ENCODE peak calls at places on chromosome 3, in five cellular contexts. F, Q, R, A and M are unnamed samples. For H3K9me3, the result is how much of the 10 kb centered on the place peaks cover.

GRCh38 chr3:102054543-102054942 is 205.2 kb downstream of the NFKBIZ start:
- DNase-seq in F (no peak), Q (no peak), R (no peak), A (no peak), M (no peak)

GRCh38 chr3:153252963-153253362 is 90.9 kb downstream of the RAP2B start:
- DNase-seq in F (peak), Q (peak), R (no peak), A (peak), M (no peak)

GRCh38 chr3:102059145-102059943 is 210.0 kb downstream of the NFKBIZ start:
- DNase-seq in F (no peak), Q (no peak), R (no peak), A (no peak), M (no peak)

GRCh38 chr3:44420676-44421075 is 56.8 kb downstream of the ZNF445 start:
- DNase-seq in F (no peak), Q (no peak), R (no peak), A (no peak), M (no peak)

GRCh38 chr3:71142440-71143161 is 440.9 kb downstream of the FOXP1 start:
- DNase-seq in F (no peak), Q (no peak), R (peak), A (no peak), M (no peak)

GRCh38 chr3:120850326-120851295 is 57.4 kb upstream of the STXBP5L start:
- DNase-seq in F (peak), Q (no peak), R (no peak), A (no peak), M (no peak)

GRCh38 chr3:36416660-36417059 is 36.4 kb downstream of the STAC start:
- DNase-seq in F (no peak), Q (peak), R (no peak), A (no peak), M (no peak)

GRCh38 chr3:63948995-63949394 is 36.8 kb upstream of the SCAANT1 start:
- DNase-seq in F (peak), Q (no peak), R (no peak), A (no peak), M (peak)

GRCh38 chr3:177179281-177180067 is 17.8 kb downstream of the TBL1XR1 start:
- DNase-seq in F (no peak), Q (no peak), R (no peak), A (no peak), M (no peak)
- H3K9ac ChIP-seq in F (no peak), Q (no peak), R (peak), A (peak), M (no peak)

DNA sequence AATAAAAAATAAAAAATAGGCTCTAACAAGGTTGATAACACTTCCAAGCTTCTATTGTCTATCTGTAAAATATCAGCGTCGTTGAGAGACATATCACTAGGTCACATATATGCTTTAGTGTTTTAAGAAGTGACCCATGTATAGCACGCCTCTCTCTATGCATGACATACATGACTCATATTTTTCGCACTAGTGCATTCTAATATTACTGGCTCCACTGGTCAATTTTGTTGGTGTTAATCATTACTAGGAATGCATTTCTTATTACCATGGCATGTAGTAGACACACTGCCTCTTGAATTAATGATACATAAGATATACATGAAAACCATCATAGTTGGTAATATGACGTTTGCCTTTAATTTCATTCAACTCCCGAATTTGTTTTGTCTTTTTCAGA is 203.1 kb downstream of the CHL1 start:
- DNase-seq in F (no peak), Q (no peak), R (no peak), A (no peak), M (no peak)
- H3K9me3 ChIP-seq in F (under half), Q (under half), R (under half), A (under half), M (under half)

GRCh38 chr3:101037613-101038012 is 44.4 kb upstream of the ABI3BP start:
- DNase-seq in F (no peak), Q (no peak), R (no peak), A (no peak), M (no peak)

GRCh38 chr3:101038880-101039279 is 45.7 kb upstream of the ABI3BP start:
- DNase-seq in F (peak), Q (no peak), R (no peak), A (no peak), M (no peak)

GRCh38 chr3:101038393-101038792 is 45.2 kb upstream of the ABI3BP start:
- DNase-seq in F (peak), Q (peak), R (no peak), A (no peak), M (no peak)

GRCh38 chr3:101036213-101036618 is 43.0 kb upstream of the ABI3BP start:
- DNase-seq in F (peak), Q (peak), R (no peak), A (peak), M (peak)

DNA sequence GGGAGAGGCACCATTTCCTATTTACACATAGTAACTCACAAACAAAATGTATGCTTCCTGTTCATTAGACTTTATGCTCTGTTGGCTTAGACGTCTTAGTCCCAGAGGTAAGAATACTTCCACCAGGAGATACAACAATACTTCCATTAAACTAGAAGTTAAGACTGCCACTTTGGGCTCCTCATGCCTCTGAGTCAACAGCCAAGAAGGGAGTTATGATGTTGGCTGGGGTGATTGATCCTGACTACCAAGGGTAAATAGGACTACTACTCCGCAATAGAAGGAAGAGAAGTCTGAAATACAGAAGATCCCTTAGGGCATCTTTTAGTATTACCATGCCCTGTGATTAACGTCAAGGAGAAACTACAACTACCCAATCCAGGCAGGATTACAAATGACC is 43.5 kb upstream of the ABI3BP start:
- DNase-seq in F (peak), Q (peak), R (no peak), A (peak), M (no peak)
- H3K9ac ChIP-seq in F (no peak), Q (no peak), R (no peak), A (peak), M (peak)

GRCh38 chr3:136457793-136458192 is 207.7 kb downstream of the PCCB start:
- DNase-seq in F (no peak), Q (no peak), R (no peak), A (no peak), M (no peak)
- H3K9me3 ChIP-seq in F (under half), Q (under half), R (under half), A (under half), M (under half)

DNA sequence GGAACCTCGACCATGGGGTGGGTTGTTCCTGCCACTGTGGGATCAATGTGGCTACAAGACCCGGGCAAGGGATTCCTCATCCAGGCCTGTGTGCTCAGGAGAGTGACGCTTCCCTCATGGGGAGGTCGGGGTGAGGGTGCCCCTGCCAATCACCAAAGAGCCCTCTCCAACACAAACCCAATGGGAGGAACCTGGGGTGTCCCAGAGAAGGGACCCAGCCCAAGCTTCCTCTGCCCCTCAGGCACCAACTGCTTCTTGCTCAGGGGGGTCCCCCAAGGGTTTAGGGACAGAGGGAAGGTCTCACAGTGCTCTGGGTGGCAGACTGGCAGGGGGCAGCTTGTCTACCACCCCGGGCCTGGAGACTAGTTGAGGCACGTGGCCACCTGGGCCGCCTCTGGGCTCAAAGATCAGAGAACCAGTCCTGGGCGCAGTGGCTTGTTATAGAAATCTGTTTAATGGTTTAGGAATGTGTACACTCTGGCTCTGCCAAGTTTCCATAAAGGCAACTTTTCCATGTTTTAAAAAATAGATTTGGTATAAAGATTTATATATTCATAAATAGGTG is 26.6 kb downstream of the GP9 start:
- DNase-seq in F (peak), Q (peak), R (no peak), A (peak), M (peak)
- H3K9ac ChIP-seq in F (no peak), Q (no peak), R (no peak), A (peak), M (peak)

GRCh38 chr3:8822141-8822540 is 52.7 kb upstream of the OXTR start:
- DNase-seq in F (peak), Q (peak), R (no peak), A (no peak), M (peak)

GRCh38 chr3:8813411-8813810 is 44.0 kb upstream of the OXTR start:
- DNase-seq in F (no peak), Q (no peak), R (no peak), A (no peak), M (no peak)

GRCh38 chr3:8816106-8816505 is 46.7 kb upstream of the OXTR start:
- DNase-seq in F (no peak), Q (no peak), R (no peak), A (no peak), M (no peak)

DNA sequence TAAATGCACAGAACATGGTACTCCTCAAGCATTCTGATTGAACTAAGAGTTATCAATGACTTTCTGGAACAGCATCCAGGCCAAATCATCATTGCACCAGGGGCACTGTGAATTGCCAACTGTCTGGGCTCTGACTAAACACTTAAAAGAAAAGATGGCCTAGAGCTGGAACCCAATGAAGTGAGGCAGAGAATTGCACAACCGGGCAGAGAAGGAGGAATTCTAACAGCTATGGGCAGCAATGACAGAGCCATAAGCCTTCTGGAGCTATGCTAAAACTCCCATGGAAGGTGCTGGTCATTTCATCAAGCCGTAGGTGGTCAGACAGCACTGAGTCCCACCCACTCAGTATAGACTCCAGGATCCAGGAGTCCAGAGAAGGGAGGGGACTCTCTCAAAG is 48.1 kb upstream of the OXTR start:
- DNase-seq in F (peak), Q (no peak), R (no peak), A (no peak), M (no peak)
- H3K9me3 ChIP-seq in F (under half), Q (under half), R (under half), A (under half), M (under half)

GRCh38 chr3:13349823-13350222 is 70.3 kb downstream of the NUP210 start:
- DNase-seq in F (no peak), Q (no peak), R (no peak), A (no peak), M (no peak)
- H3K9ac ChIP-seq in F (no peak), Q (no peak), R (no peak), A (no peak), M (no peak)